ENCODE peak calls at places on chromosomes 13 and 19, in seven cellular contexts. One of them, this sample, is unnamed.

GRCh38 chr19:38035515-38036495 is 128.8 kb downstream of the SIPA1L3 start:
- DNase-seq in lower lobe of right lung: no peak
- DNase-seq in A549: no peak
- DNase-seq in GM23248: peak
- DNase-seq in neural progenitor cell: no peak
- DNase-seq in fibroblast of mammary gland: peak
- DNase-seq in tibial nerve: no peak
- DNase-seq in this sample: no peak

GRCh38 chr19:5804516-5805464 is at the start of gene NRTN:
- DNase-seq in fibroblast of mammary gland: no peak
- DNase-seq in A549: no peak
- DNase-seq in tibial nerve: no peak
- DNase-seq in lower lobe of right lung: no peak
- DNase-seq in neural progenitor cell: peak
- DNase-seq in GM23248: no peak
- DNase-seq in this sample: no peak

GRCh38 chr13:32791545-32792172 is 205.4 kb downstream of the PDS5B start:
- DNase-seq in A549: peak
- DNase-seq in tibial nerve: no peak
- DNase-seq in lower lobe of right lung: no peak
- DNase-seq in GM23248: peak
- DNase-seq in neural progenitor cell: no peak
- DNase-seq in fibroblast of mammary gland: peak
- DNase-seq in this sample: no peak

GRCh38 chr13:25301347-25302113 is at the start of gene NUP58:
- DNase-seq in GM23248: peak
- DNase-seq in A549: peak
- DNase-seq in tibial nerve: peak
- DNase-seq in neural progenitor cell: peak
- DNase-seq in fibroblast of mammary gland: peak
- DNase-seq in lower lobe of right lung: peak
- DNase-seq in this sample: peak

GRCh38 chr13:39496487-39496998 is 106.5 kb downstream of the LHFPL6 start:
- DNase-seq in neural progenitor cell: no peak
- DNase-seq in GM23248: no peak
- DNase-seq in tibial nerve: no peak
- DNase-seq in fibroblast of mammary gland: no peak
- DNase-seq in A549: no peak
- DNase-seq in lower lobe of right lung: no peak
- DNase-seq in this sample: no peak

GRCh38 chr19:42253245-42254082 is 1.5 kb downstream of the ERF start:
- DNase-seq in tibial nerve: no peak
- DNase-seq in A549: peak
- DNase-seq in GM23248: peak
- DNase-seq in fibroblast of mammary gland: peak
- DNase-seq in lower lobe of right lung: peak
- DNase-seq in neural progenitor cell: peak
- DNase-seq in this sample: no peak

GRCh38 chr13:112447761-112448603 is 71.8 kb downstream of the SPACA7 start:
- DNase-seq in tibial nerve: no peak
- DNase-seq in GM23248: no peak
- DNase-seq in A549: no peak
- DNase-seq in neural progenitor cell: no peak
- DNase-seq in lower lobe of right lung: no peak
- DNase-seq in fibroblast of mammary gland: no peak
- DNase-seq in this sample: no peak

GRCh38 chr19:43467730-43468129 is 2.3 kb upstream of the LYPD3 start:
- DNase-seq in A549: no peak
- DNase-seq in GM23248: peak
- DNase-seq in fibroblast of mammary gland: peak
- DNase-seq in tibial nerve: no peak
- DNase-seq in neural progenitor cell: no peak
- DNase-seq in lower lobe of right lung: no peak
- DNase-seq in this sample: no peak

GRCh38 chr19:40232479-40232878 is 6.0 kb upstream of the CCNP start:
- DNase-seq in fibroblast of mammary gland: no peak
- DNase-seq in lower lobe of right lung: no peak
- DNase-seq in neural progenitor cell: no peak
- DNase-seq in A549: no peak
- DNase-seq in tibial nerve: no peak
- DNase-seq in GM23248: peak
- DNase-seq in this sample: no peak

GRCh38 chr13:30196025-30196424 is 111.3 kb downstream of the KATNAL1 start:
- DNase-seq in lower lobe of right lung: no peak
- DNase-seq in tibial nerve: no peak
- DNase-seq in GM23248: no peak
- DNase-seq in fibroblast of mammary gland: peak
- DNase-seq in A549: no peak
- DNase-seq in neural progenitor cell: peak
- DNase-seq in this sample: no peak

GRCh38 chr19:1590641-1591397 is 1.8 kb downstream of the MBD3 start:
- DNase-seq in tibial nerve: no peak
- DNase-seq in lower lobe of right lung: no peak
- DNase-seq in neural progenitor cell: peak
- DNase-seq in A549: peak
- DNase-seq in fibroblast of mammary gland: peak
- DNase-seq in GM23248: peak
- DNase-seq in this sample: no peak

GRCh38 chr13:110644892-110645521 is 29.7 kb downstream of the NAXD start:
- DNase-seq in neural progenitor cell: peak
- DNase-seq in lower lobe of right lung: peak
- DNase-seq in A549: peak
- DNase-seq in GM23248: peak
- DNase-seq in fibroblast of mammary gland: peak
- DNase-seq in tibial nerve: no peak
- DNase-seq in this sample: peak

GRCh38 chr19:5156231-5156986 is 184.2 kb downstream of the PTPRS start:
- DNase-seq in GM23248: peak
- DNase-seq in lower lobe of right lung: no peak
- DNase-seq in neural progenitor cell: no peak
- DNase-seq in A549: no peak
- DNase-seq in tibial nerve: no peak
- DNase-seq in fibroblast of mammary gland: no peak
- DNase-seq in this sample: no peak

GRCh38 chr13:26616126-26616525 is 58.6 kb downstream of the WASF3 start:
- DNase-seq in lower lobe of right lung: no peak
- DNase-seq in fibroblast of mammary gland: peak
- DNase-seq in GM23248: peak
- DNase-seq in A549: no peak
- DNase-seq in neural progenitor cell: no peak
- DNase-seq in tibial nerve: no peak
- DNase-seq in this sample: no peak

GRCh38 chr13:29583073-29583785 is 12.3 kb downstream of the SLC7A1 start:
- DNase-seq in neural progenitor cell: no peak
- DNase-seq in lower lobe of right lung: no peak
- DNase-seq in tibial nerve: no peak
- DNase-seq in GM23248: peak
- DNase-seq in A549: peak
- DNase-seq in fibroblast of mammary gland: peak
- DNase-seq in this sample: no peak

GRCh38 chr13:113838711-113839201 is 25.1 kb downstream of the GAS6 start:
- DNase-seq in fibroblast of mammary gland: no peak
- DNase-seq in lower lobe of right lung: peak
- DNase-seq in A549: no peak
- DNase-seq in neural progenitor cell: no peak
- DNase-seq in GM23248: no peak
- DNase-seq in tibial nerve: no peak
- DNase-seq in this sample: no peak

GRCh38 chr13:103291226-103291625 is 225.0 kb upstream of the SLC10A2 start:
- DNase-seq in GM23248: no peak
- DNase-seq in lower lobe of right lung: no peak
- DNase-seq in fibroblast of mammary gland: no peak
- DNase-seq in tibial nerve: no peak
- DNase-seq in neural progenitor cell: no peak
- DNase-seq in A549: no peak
- DNase-seq in this sample: no peak

GRCh38 chr13:41694902-41695301 is 237.6 kb downstream of the RGCC start:
- DNase-seq in fibroblast of mammary gland: peak
- DNase-seq in neural progenitor cell: no peak
- DNase-seq in tibial nerve: peak
- DNase-seq in A549: peak
- DNase-seq in lower lobe of right lung: no peak
- DNase-seq in GM23248: peak
- DNase-seq in this sample: no peak

GRCh38 chr13:42969558-42970172 is 22.4 kb downstream of the EPSTI1 start:
- DNase-seq in neural progenitor cell: peak
- DNase-seq in A549: peak
- DNase-seq in fibroblast of mammary gland: peak
- DNase-seq in tibial nerve: peak
- DNase-seq in lower lobe of right lung: peak
- DNase-seq in GM23248: peak
- DNase-seq in this sample: peak

GRCh38 chr13:41848435-41849255 is 112.3 kb downstream of the VWA8 start:
- DNase-seq in GM23248: peak
- DNase-seq in tibial nerve: no peak
- DNase-seq in A549: no peak
- DNase-seq in neural progenitor cell: no peak
- DNase-seq in fibroblast of mammary gland: peak
- DNase-seq in lower lobe of right lung: no peak
- DNase-seq in this sample: no peak

DNA sequence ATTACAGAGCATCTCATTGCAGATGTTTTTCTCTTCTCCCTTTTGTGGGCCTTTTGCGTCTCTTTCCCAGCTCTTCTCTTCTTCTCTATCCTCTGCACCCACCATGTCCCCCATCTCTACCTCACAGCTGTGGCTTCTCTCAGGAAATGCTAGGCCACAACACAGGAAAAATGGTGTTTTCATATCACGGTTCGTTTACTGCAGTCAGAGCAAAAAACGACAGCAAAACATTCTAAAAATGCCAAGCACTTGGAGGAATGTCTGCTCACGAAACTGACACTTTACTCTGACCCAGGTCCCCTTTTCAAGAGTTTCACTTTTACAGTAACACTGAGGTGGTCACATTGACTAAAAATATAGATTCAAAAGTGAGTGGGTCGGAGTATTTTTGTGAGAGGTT is 152.2 kb downstream of the DCT start:
- DNase-seq in GM23248: no peak
- DNase-seq in A549: no peak
- DNase-seq in fibroblast of mammary gland: no peak
- DNase-seq in lower lobe of right lung: no peak
- DNase-seq in tibial nerve: no peak
- DNase-seq in neural progenitor cell: no peak
- DNase-seq in this sample: no peak
- H3K4me3 ChIP-seq in GM23248: no peak
- H3K4me3 ChIP-seq in A549: no peak
- H3K4me3 ChIP-seq in fibroblast of mammary gland: no peak
- H3K4me3 ChIP-seq in lower lobe of right lung: no peak
- H3K4me3 ChIP-seq in tibial nerve: no peak
- H3K4me3 ChIP-seq in neural progenitor cell: no peak
- H3K4me3 ChIP-seq in this sample: no peak

DNA sequence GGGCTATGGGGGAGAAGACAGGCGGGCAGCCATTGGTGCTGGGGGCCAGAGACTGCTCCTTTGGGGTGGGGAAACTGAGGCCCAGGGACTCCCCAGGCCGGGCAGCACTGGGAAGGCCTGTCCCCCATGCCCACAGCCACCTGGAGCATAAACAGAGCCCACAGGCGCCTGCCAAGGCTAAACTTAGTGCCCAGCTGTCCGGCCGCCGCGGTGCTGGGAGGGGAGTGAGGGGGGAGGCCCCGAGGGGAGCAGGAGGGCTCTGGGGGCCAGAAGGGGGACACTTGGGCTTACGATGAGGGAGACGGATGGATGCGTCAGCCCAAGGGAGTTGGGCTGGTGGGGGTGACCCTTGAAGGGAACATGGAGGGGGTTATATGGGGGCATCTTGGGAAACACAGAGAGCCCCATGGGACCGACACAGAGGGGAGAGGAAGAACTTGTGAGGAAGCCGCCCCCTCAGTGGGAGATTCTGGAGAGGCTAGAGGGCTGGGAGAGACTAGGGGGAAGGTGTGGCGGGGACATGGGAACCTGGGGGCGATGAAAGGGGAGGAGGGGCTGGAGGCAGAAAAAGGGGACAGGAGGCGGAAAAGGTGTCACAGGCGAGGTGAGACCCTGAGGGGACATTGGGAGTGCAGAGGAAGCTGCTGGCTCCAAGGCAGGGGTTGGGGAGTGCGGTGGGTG is 2.2 kb downstream of the CERS1 start:
- DNase-seq in neural progenitor cell: no peak
- DNase-seq in lower lobe of right lung: no peak
- DNase-seq in fibroblast of mammary gland: no peak
- DNase-seq in tibial nerve: no peak
- DNase-seq in GM23248: no peak
- DNase-seq in A549: no peak
- DNase-seq in this sample: peak
- H3K4me3 ChIP-seq in neural progenitor cell: no peak
- H3K4me3 ChIP-seq in lower lobe of right lung: no peak
- H3K4me3 ChIP-seq in fibroblast of mammary gland: no peak
- H3K4me3 ChIP-seq in tibial nerve: no peak
- H3K4me3 ChIP-seq in GM23248: no peak
- H3K4me3 ChIP-seq in A549: no peak
- H3K4me3 ChIP-seq in this sample: peak

GRCh38 chr19:12293771-12294307 is 844 bp downstream of the ZNF44 start:
- DNase-seq in tibial nerve: peak
- DNase-seq in neural progenitor cell: peak
- DNase-seq in GM23248: peak
- DNase-seq in lower lobe of right lung: peak
- DNase-seq in fibroblast of mammary gland: peak
- DNase-seq in A549: peak
- DNase-seq in this sample: peak

GRCh38 chr19:12289790-12290065 is 5.0 kb downstream of the ZNF44 start:
- DNase-seq in A549: no peak
- DNase-seq in fibroblast of mammary gland: no peak
- DNase-seq in neural progenitor cell: no peak
- DNase-seq in tibial nerve: no peak
- DNase-seq in lower lobe of right lung: no peak
- DNase-seq in GM23248: no peak
- DNase-seq in this sample: no peak

GRCh38 chr19:12294308-12295158 is at the start of gene ZNF44:
- DNase-seq in GM23248: peak
- DNase-seq in neural progenitor cell: peak
- DNase-seq in A549: peak
- DNase-seq in tibial nerve: peak
- DNase-seq in fibroblast of mammary gland: peak
- DNase-seq in lower lobe of right lung: peak
- DNase-seq in this sample: peak

GRCh38 chr19:12295191-12295590 is 508 bp upstream of the ZNF44 start:
- DNase-seq in neural progenitor cell: no peak
- DNase-seq in GM23248: peak
- DNase-seq in A549: no peak
- DNase-seq in lower lobe of right lung: no peak
- DNase-seq in tibial nerve: no peak
- DNase-seq in fibroblast of mammary gland: no peak
- DNase-seq in this sample: no peak
- H3K4me3 ChIP-seq in neural progenitor cell: peak
- H3K4me3 ChIP-seq in GM23248: peak
- H3K4me3 ChIP-seq in A549: peak
- H3K4me3 ChIP-seq in lower lobe of right lung: peak
- H3K4me3 ChIP-seq in tibial nerve: peak
- H3K4me3 ChIP-seq in fibroblast of mammary gland: peak
- H3K4me3 ChIP-seq in this sample: peak

GRCh38 chr19:3687393-3687773 is 12.9 kb downstream of the PIP5K1C start:
- DNase-seq in neural progenitor cell: no peak
- DNase-seq in tibial nerve: no peak
- DNase-seq in lower lobe of right lung: no peak
- DNase-seq in A549: no peak
- DNase-seq in fibroblast of mammary gland: no peak
- DNase-seq in GM23248: no peak
- DNase-seq in this sample: no peak
- H3K4me3 ChIP-seq in neural progenitor cell: no peak
- H3K4me3 ChIP-seq in tibial nerve: no peak
- H3K4me3 ChIP-seq in lower lobe of right lung: peak
- H3K4me3 ChIP-seq in A549: no peak
- H3K4me3 ChIP-seq in fibroblast of mammary gland: no peak
- H3K4me3 ChIP-seq in GM23248: no peak
- H3K4me3 ChIP-seq in this sample: peak

This sample was measured in dorsolateral prefrontal cortex.